ENCODE peak calls at places on chromosome 2, in eight cellular contexts. E is COR-L47, Q is upper lobe of right lung, D is GM18507, W is A549, T is ecto neural progenitor cell, K is fibroblast of pulmonary artery, F is islet precursor cell. A is an unnamed sample.

GRCh38 chr2:86370579-86370978 is 33.2 kb upstream of the REEP1 start:
- DNase-seq in K (no peak), D (no peak), Q (no peak), T (no peak), F (no peak), W (no peak), E (no peak), A (no peak)

GRCh38 chr2:154455871-154456270 is 242.6 kb upstream of the KCNJ3 start:
- DNase-seq in W (no peak), K (peak; percentile 18), F (no peak), T (no peak), Q (no peak), E (no peak), D (no peak), A (no peak)

GRCh38 chr2:236682651-236683422 is 113.2 kb downstream of the ACKR3 start:
- DNase-seq in E (no peak), K (no peak), F (no peak), W (no peak), Q (no peak), D (no peak), T (no peak), A (no peak)

GRCh38 chr2:88735853-88736252 is 44.4 kb downstream of the RPIA start:
- DNase-seq in F (no peak), Q (no peak), D (no peak), K (no peak), W (peak; percentile 47), T (no peak), E (no peak), A (no peak)

GRCh38 chr2:71532327-71532726 is 79.0 kb downstream of the DYSF start:
- DNase-seq in E (no peak), K (no peak), Q (peak; percentile 42), D (no peak), W (no peak), F (peak; percentile 24), T (no peak), A (no peak)

GRCh38 chr2:32716598-32716997 is 88.7 kb downstream of the TTC27 start:
- DNase-seq in D (no peak), W (no peak), T (no peak), E (no peak), K (no peak), Q (no peak), F (no peak), A (no peak)

GRCh38 chr2:144520718-144521487 is 984 bp upstream of the ZEB2 start:
- DNase-seq in W (no peak), T (no peak), E (no peak), Q (no peak), F (no peak), D (no peak), K (peak; percentile 89), A (no peak)

GRCh38 chr2:132255714-132256113 is 94.0 kb upstream of the ANKRD30BL start:
- DNase-seq in K (no peak), W (no peak), E (no peak), Q (no peak), D (no peak), T (no peak), F (no peak), A (no peak)

GRCh38 chr2:216657963-216658362 is 24.7 kb downstream of the IGFBP2 start:
- DNase-seq in Q (no peak), D (no peak), W (no peak), E (no peak), T (no peak), K (no peak), F (no peak), A (no peak)

GRCh38 chr2:232039086-232039485 is 77.6 kb downstream of the DIS3L2 start:
- DNase-seq in E (no peak), W (no peak), F (no peak), T (no peak), D (no peak), Q (no peak), K (no peak), A (no peak)

GRCh38 chr2:102014041-102014345 is 22.2 kb downstream of the IL1R2 start:
- DNase-seq in W (no peak), F (no peak), K (no peak), T (no peak), Q (no peak), D (no peak), E (no peak), A (no peak)

GRCh38 chr2:149739880-149740265 is 152.3 kb upstream of the MMADHC start:
- DNase-seq in K (no peak), D (no peak), W (no peak), T (no peak), Q (no peak), E (no peak), F (no peak), A (no peak)

GRCh38 chr2:207933396-207934045 is 91.8 kb downstream of the PLEKHM3 start:
- DNase-seq in F (no peak), K (no peak), D (no peak), Q (no peak), E (no peak), W (no peak), T (no peak), A (no peak)

GRCh38 chr2:84741182-84741822 is 139.6 kb downstream of the TRABD2A start:
- DNase-seq in D (no peak), K (peak; percentile 25), F (peak; percentile 72), E (no peak), Q (no peak), W (peak; percentile 59), T (peak; percentile 54), A (no peak)

GRCh38 chr2:127641846-127642510 is 4.0 kb upstream of the GPR17 start:
- DNase-seq in T (no peak), D (no peak), E (no peak), K (no peak), F (no peak), W (no peak), Q (no peak), A (no peak)

GRCh38 chr2:143720093-143720664 is 591.0 kb downstream of the ARHGAP15 start:
- DNase-seq in K (no peak), Q (no peak), T (no peak), F (no peak), D (no peak), E (peak; percentile 83), W (peak; percentile 4), A (no peak)

GRCh38 chr2:164522561-164522981 is 98.7 kb downstream of the GRB14 start:
- DNase-seq in W (peak; percentile 42), Q (no peak), K (no peak), F (no peak), E (no peak), D (no peak), T (no peak), A (no peak)

GRCh38 chr2:73888388-73888787 is 4.4 kb upstream of the ACTG2 start:
- DNase-seq in Q (no peak), D (no peak), W (no peak), K (no peak), E (no peak), T (no peak), F (no peak), A (no peak)

GRCh38 chr2:64023485-64024258 is 4.4 kb upstream of the VPS54 start:
- DNase-seq in E (no peak), Q (no peak), D (no peak), K (no peak), T (no peak), W (peak; percentile 24), F (no peak), A (no peak)

GRCh38 chr2:237431372-237431771 is 17.4 kb upstream of the COL6A3 start:
- DNase-seq in F (no peak), Q (no peak), K (peak; percentile 52), T (no peak), D (no peak), W (no peak), E (no peak), A (no peak)

GRCh38 chr2:234459401-234460009 is 37.4 kb downstream of the ARL4C start:
- DNase-seq in F (no peak), W (no peak), T (no peak), D (no peak), Q (no peak), E (no peak), K (no peak), A (no peak)

A was measured in AG09319.